ENCODE peak calls at places on chromosomes 3 and 15, in four cellular contexts. T, K, H and Z are unnamed samples.

GRCh38 chr3:54743755-54744154 is 184.1 kb downstream of the LRTM1 start:
- DNase-seq in K (no peak), H (no peak), T (no peak), Z (no peak)

GRCh38 chr3:158935846-158936245 is 134.0 kb downstream of the MFSD1 start:
- DNase-seq in K (no peak), H (no peak), T (no peak), Z (no peak)

GRCh38 chr15:73930790-73931281 is 4.6 kb downstream of the LOXL1 start:
- DNase-seq in T (no peak), H (no peak), K (no peak), Z (no peak)

GRCh38 chr3:134211797-134212196 is 38.9 kb downstream of the RYK start:
- DNase-seq in T (no peak), H (peak), K (no peak), Z (peak)

GRCh38 chr15:25243800-25244097 is 195.1 kb downstream of the UBE3A start:
- DNase-seq in H (peak), K (no peak), T (no peak), Z (no peak)

GRCh38 chr15:98635848-98636247 is 12.5 kb upstream of the IGF1R start:
- DNase-seq in K (no peak), T (no peak), H (no peak), Z (no peak)

GRCh38 chr15:86317379-86317745 is 237.7 kb downstream of the AGBL1 start:
- DNase-seq in T (no peak), K (no peak), H (no peak), Z (peak)

GRCh38 chr3:4834403-4834866 is 144.8 kb upstream of the BHLHE40 start:
- DNase-seq in T (no peak), K (no peak), H (no peak), Z (peak)

GRCh38 chr15:74529911-74530310 is 11.1 kb upstream of the ARID3B start:
- DNase-seq in H (no peak), K (no peak), T (no peak), Z (peak)

GRCh38 chr15:44527241-44527640 is 9.7 kb upstream of the EIF3J start:
- DNase-seq in K (no peak), H (no peak), T (no peak), Z (no peak)

GRCh38 chr15:52306270-52306669 is 10.7 kb upstream of the MYO5C start:
- DNase-seq in K (no peak), T (no peak), H (no peak), Z (peak)

GRCh38 chr3:56923546-56924224 is 121.9 kb upstream of the ARHGEF3 start:
- DNase-seq in K (no peak), H (no peak), T (no peak), Z (peak)

GRCh38 chr3:149515242-149515641 is 40.7 kb downstream of the TM4SF4 start:
- DNase-seq in K (no peak), H (no peak), T (no peak), Z (no peak)

GRCh38 chr3:170207717-170208116 is 14.5 kb upstream of the PRKCI start:
- DNase-seq in H (no peak), K (no peak), T (no peak), Z (no peak)

GRCh38 chr3:151919030-151919328 is 45.5 kb downstream of the SUCNR1 start:
- DNase-seq in H (no peak), K (no peak), T (no peak), Z (no peak)

GRCh38 chr3:28050895-28051294 is 190.5 kb upstream of the CMC1 start:
- DNase-seq in K (no peak), T (no peak), H (no peak), Z (no peak)

GRCh38 chr3:16300881-16301359 is 35.9 kb downstream of the OXNAD1 start:
- DNase-seq in T (no peak), K (no peak), H (no peak), Z (no peak)

GRCh38 chr15:70039917-70040316 is 57.8 kb downstream of the TLE3 start:
- DNase-seq in K (no peak), H (no peak), T (no peak), Z (no peak)

GRCh38 chr15:73965094-73965729 is 26.9 kb downstream of the STOML1 start:
- DNase-seq in T (no peak), K (no peak), H (peak), Z (no peak)

GRCh38 chr15:67101981-67102929 is 36.9 kb downstream of the SMAD3 start:
- DNase-seq in K (no peak), H (no peak), T (no peak), Z (peak)

GRCh38 chr15:84034831-84035753 is 200.5 kb upstream of the GOLGA6L4 start:
- DNase-seq in T (no peak), K (no peak), H (peak), Z (peak)

GRCh38 chr3:175238848-175239247 is 379.7 kb downstream of the NAALADL2 start:
- DNase-seq in K (no peak), H (no peak), T (no peak), Z (no peak)

GRCh38 chr3:132785292-132785691 is 63.1 kb upstream of the NPHP3 start:
- DNase-seq in K (no peak), T (no peak), H (no peak), Z (peak)

GRCh38 chr3:58214484-58215316 is 3.9 kb upstream of the DNASE1L3 start:
- DNase-seq in T (no peak), K (no peak), H (peak), Z (peak)

GRCh38 chr3:38133557-38134405 is 3.1 kb downstream of the ACAA1 start:
- DNase-seq in H (no peak), K (no peak), T (no peak), Z (no peak)

GRCh38 chr3:197019021-197019420 is 10.6 kb downstream of the MELTF start:
- DNase-seq in K (no peak), T (no peak), H (peak), Z (no peak)

GRCh38 chr3:197809356-197810020 is 18.4 kb downstream of the LRCH3 start:
- DNase-seq in T (no peak), H (no peak), K (no peak), Z (peak)

GRCh38 chr3:127452321-127452821 is 138.2 kb downstream of the TPRA1 start:
- DNase-seq in H (peak), K (no peak), T (no peak), Z (no peak)

GRCh38 chr3:23740517-23741402 is 65.0 kb upstream of the UBE2E1 start:
- DNase-seq in K (no peak), T (no peak), H (no peak), Z (peak)

GRCh38 chr3:4976109-4976508 is 3.1 kb upstream of the BHLHE40 start:
- DNase-seq in K (peak), T (no peak), H (peak), Z (peak)

GRCh38 chr3:132083583-132084372 is 49.0 kb upstream of the CPNE4 start:
- DNase-seq in T (no peak), H (peak), K (no peak), Z (no peak)

GRCh38 chr15:88797648-88798339 is 5.4 kb upstream of the ACAN start:
- DNase-seq in H (no peak), T (no peak), K (no peak), Z (no peak)

DNA sequence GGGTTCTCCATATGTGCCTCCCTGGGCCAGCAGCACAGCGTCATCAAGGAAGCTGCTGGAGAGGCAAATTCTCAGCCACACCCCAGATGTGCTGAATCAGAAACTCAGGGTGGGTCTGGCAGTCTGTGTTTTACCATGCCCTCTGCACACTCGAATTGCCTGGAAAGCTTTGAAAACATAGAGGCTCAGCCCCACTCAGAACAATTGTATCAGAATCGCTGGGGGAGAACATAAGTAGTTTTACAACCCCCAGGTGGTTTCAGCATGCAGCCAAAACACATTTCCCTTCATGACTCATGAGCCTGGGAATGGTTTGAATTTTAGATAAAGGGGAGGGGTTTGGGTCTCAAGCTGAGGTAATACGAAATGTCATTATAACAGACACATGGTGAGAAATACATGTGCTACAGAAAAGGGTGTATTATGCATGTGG is 9.6 kb downstream of the TGM4 start:
- DNase-seq in K (no peak), T (no peak), H (no peak), Z (peak)
- H4K8ac ChIP-seq in K (no peak), T (no peak), H (no peak), Z (peak)

GRCh38 chr3:142081178-142081577 is 68.2 kb downstream of the TFDP2 start:
- DNase-seq in T (no peak), H (no peak), K (no peak), Z (no peak)
- H2BK12ac ChIP-seq in T (no peak), H (no peak), K (no peak), Z (no peak)

GRCh38 chr15:31160740-31161495 is 59.4 kb upstream of the TRPM1 start:
- DNase-seq in H (no peak), K (no peak), T (no peak), Z (no peak)

GRCh38 chr15:31159837-31160236 is 58.3 kb upstream of the TRPM1 start:
- DNase-seq in T (no peak), K (no peak), H (no peak), Z (no peak)

GRCh38 chr15:31158858-31159569 is 57.5 kb upstream of the TRPM1 start:
- DNase-seq in T (no peak), K (no peak), H (no peak), Z (no peak)

GRCh38 chr15:31161990-31162389 is 60.5 kb upstream of the TRPM1 start:
- DNase-seq in K (no peak), T (no peak), H (no peak), Z (no peak)

DNA sequence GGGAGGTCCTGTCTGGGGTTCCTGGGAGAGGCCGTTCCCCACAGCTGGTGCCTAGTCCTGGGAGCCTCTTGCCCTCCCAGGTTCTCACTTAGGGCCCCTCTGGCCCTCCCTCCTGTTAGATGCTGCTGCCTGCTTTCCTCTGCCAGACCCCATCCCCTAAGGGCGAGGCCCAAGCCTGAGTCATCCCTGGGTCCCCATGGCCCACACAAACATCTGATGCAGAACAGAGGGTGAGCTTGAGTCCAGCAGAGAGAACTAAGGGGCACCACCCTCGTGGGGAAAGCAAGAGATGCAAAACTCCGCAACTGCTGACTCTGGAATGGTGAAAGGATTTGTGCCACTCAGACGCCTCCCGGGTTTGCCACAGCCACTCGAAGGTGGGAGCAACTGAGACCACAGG is 58.8 kb upstream of the TRPM1 start:
- DNase-seq in K (no peak), T (no peak), H (no peak), Z (no peak)
- H4K8ac ChIP-seq in K (no peak), T (no peak), H (no peak), Z (peak)

DNA sequence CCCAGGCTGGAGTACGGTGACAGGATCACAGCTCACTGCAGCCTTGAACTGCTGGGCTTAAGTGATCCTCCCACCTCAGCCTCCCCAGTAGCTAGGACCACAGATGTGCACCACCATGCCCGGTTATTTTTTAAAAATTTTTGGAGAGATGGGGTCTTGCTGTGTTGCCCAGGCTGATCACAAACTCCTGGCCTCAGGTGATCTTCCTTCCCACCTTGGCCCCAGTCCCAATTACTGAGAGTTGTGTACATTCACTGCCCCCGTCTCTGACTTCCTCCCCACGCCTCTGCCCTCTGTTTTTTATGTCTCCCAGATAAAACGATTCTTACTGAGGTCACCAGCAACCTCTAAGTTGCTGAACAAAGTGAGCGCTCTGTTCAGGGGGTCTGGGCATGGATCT is 87.7 kb downstream of the LINGO1 start:
- DNase-seq in T (no peak), K (no peak), H (no peak), Z (no peak)
- H2BK12ac ChIP-seq in T (no peak), K (no peak), H (no peak), Z (no peak)

DNA sequence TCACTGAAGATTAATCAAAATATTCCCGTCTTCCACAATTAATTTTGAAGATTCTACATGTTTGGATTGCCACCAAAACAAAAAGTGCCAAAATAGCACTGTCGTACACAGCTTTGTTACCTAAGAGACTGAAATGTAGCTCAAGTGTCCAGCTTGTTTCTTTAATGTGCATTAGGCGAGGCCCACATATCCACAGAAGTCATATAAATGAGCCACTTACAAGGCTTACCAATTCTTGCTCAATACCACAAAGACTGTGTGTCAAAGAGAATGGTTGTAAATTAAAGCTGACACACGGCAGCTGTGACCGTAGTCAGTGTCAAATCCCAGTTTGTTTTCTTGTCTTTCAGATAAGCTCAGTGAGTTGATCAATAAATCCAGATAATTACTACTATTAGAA is 639.4 kb upstream of the TBL1XR1 start:
- DNase-seq in K (no peak), T (no peak), H (no peak), Z (peak)
- H4K8ac ChIP-seq in K (no peak), T (no peak), H (no peak), Z (no peak)

GRCh38 chr3:120473389-120473788 is 22.6 kb upstream of the FSTL1 start:
- DNase-seq in H (no peak), K (no peak), T (no peak), Z (no peak)

GRCh38 chr3:120475722-120476385 is 25.1 kb upstream of the FSTL1 start:
- DNase-seq in T (no peak), K (no peak), H (no peak), Z (no peak)

GRCh38 chr3:120471643-120472042 is 20.9 kb upstream of the FSTL1 start:
- DNase-seq in H (no peak), T (no peak), K (no peak), Z (no peak)

GRCh38 chr3:120472121-120472844 is 21.5 kb upstream of the FSTL1 start:
- DNase-seq in T (no peak), H (no peak), K (no peak), Z (no peak)

DNA sequence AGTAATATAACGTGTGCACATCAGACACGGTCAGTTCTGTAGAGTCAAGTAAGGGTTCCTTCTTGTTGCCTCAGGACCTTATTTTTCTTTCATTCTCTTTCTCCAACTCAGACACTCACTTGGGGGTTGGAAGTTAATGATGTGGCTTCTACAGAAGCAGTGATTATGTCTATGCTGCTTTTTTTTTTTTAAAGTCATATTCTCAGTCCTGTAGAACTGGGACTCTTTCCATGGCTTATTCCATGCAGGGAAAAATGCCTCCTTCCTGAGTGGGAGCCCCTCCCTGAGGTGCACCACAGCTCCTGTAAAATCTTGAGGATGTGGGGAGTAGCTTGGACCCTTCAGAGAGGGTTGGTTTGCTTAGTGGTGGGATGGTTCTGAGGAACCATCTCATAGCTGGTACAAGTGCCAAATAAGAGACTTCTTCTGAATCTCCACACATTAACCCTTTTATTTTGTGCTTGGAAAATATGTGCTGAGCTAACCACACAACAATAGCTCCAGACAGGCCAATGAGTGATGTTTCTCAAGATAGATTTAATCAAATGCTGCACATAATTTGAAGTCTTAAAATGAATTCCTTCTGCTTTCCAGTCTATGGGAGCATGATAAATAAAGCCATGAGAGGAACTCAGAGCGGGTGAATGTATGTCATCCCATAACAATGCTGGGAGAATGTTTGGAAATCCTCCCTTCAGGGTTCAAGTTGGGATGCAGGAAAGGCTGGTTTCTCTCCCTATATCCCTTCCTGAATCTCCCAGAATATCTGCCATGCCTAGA is 23.3 kb upstream of the FSTL1 start:
- DNase-seq in K (no peak), T (no peak), H (no peak), Z (no peak)
- H2BK12ac ChIP-seq in K (peak), T (no peak), H (no peak), Z (no peak)

DNA sequence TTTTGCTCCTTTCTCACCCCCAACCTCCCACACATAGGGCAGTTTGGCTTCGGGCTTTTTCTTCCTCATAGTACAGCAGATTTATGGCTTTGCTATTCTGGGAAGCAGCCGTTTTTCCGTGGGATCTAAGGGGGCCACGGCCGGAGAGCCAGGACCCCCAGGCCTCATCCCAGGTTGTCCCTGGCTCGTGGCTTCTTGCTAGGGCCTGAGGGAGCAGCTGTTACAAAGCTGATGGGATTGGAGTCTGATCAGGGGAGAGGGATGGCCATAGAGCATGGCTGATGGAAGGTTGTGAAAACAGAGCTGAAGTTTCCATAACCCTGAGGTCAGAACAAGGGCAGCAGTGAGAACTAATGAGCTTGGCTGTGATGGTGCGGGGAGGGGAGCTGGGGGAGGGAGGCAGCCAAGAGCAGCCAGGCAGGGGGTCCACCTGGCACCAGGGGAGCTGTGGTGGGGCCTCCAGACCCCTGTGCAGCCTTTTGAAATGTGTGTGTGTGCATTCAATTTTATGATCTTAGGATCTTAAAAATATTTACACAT is 63.0 kb downstream of the LINGO1 start:
- DNase-seq in K (no peak), H (no peak), T (no peak), Z (peak)
- H4K8ac ChIP-seq in K (peak), H (no peak), T (no peak), Z (peak)

DNA sequence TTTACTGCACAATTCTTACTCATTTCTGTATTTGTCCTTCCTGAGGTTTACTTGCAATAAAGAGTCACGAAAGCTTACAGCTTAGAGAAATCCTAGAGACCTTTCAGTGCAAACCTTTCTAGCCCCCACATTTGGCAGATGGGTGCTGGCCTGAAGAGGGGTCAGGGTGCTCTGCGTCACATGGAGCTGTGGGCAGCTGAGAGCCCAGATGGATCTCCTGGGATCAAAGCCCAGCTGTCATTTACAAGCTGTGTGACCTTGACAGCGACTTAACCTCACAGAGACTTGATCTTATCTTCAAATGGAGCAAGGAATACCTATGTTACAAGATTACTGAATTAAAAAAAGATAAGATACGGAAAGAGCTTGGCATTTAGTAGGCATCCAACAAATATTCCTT is 24.0 kb upstream of the RAF1 start:
- DNase-seq in K (no peak), T (no peak), H (no peak), Z (no peak)
- H2BK12ac ChIP-seq in K (no peak), T (no peak), H (no peak), Z (no peak)